ENCODE peak calls at places on chromosomes 13 and 19, in six cellular contexts. W is mesendoderm, V is ascending aorta, K is mesenchymal stem cell, A is Peyer's patch, I is upper lobe of right lung. O is an unnamed sample.

GRCh38 chr13:106530209-106530906 is 5.1 kb downstream of the EFNB2 start:
- DNase-seq in V (no peak), K (no peak), A (no peak), I (no peak), W (peak), O (no peak)

GRCh38 chr13:82772802-82773201 is 1109.5 kb downstream of the SLITRK1 start:
- DNase-seq in W (no peak), V (no peak), A (no peak), I (no peak), K (no peak), O (no peak)

GRCh38 chr13:61094865-61095264 is 320.8 kb downstream of the PCDH20 start:
- DNase-seq in K (no peak), I (no peak), A (no peak), V (no peak), W (peak), O (no peak)

GRCh38 chr13:83183439-83184149 is 698.7 kb downstream of the SLITRK1 start:
- DNase-seq in A (peak), V (no peak), I (no peak), K (no peak), W (peak), O (no peak)

GRCh38 chr19:56076413-56076998 is 44.6 kb downstream of the ZNF787 start:
- DNase-seq in I (no peak), V (no peak), K (peak), A (no peak), W (peak), O (peak)

GRCh38 chr13:29522044-29522685 is 73.3 kb downstream of the SLC7A1 start:
- DNase-seq in I (no peak), V (peak), K (peak), W (no peak), A (peak), O (no peak)

GRCh38 chr19:2315818-2316353 is 7.9 kb upstream of the LINGO3 start:
- DNase-seq in W (peak), A (peak), K (peak), I (peak), V (peak), O (no peak)

GRCh38 chr13:77860621-77861020 is 58.0 kb downstream of the EDNRB start:
- DNase-seq in V (no peak), I (no peak), W (no peak), K (peak), A (no peak), O (no peak)

GRCh38 chr13:103188688-103189326 is 122.6 kb upstream of the SLC10A2 start:
- DNase-seq in W (peak), V (no peak), K (peak), A (no peak), I (no peak), O (no peak)

GRCh38 chr19:38233740-38234251 is 9.8 kb upstream of the DPF1 start:
- DNase-seq in I (peak), K (peak), A (peak), V (peak), W (peak), O (peak)

GRCh38 chr13:34931572-34931971 is 10.5 kb upstream of the NBEA start:
- DNase-seq in K (no peak), V (no peak), A (no peak), I (no peak), W (no peak), O (no peak)

GRCh38 chr13:66888698-66889097 is 341.4 kb downstream of the PCDH9 start:
- DNase-seq in K (peak), I (no peak), V (no peak), W (no peak), A (no peak), O (no peak)

GRCh38 chr13:97194473-97194872 is 27.7 kb upstream of the MBNL2 start:
- DNase-seq in I (no peak), V (no peak), W (peak), A (no peak), K (no peak), O (no peak)

GRCh38 chr13:111051656-111052232 is 63.4 kb upstream of the ARHGEF7 start:
- DNase-seq in K (no peak), W (no peak), I (no peak), V (peak), A (no peak), O (no peak)

GRCh38 chr13:86486582-86486981 is 687.4 kb upstream of the SLITRK6 start:
- DNase-seq in W (no peak), V (no peak), I (no peak), K (no peak), A (no peak), O (no peak)

GRCh38 chr19:4035018-4035566 is 27.6 kb downstream of the PIAS4 start:
- DNase-seq in W (no peak), V (no peak), K (no peak), A (no peak), I (no peak), O (no peak)

GRCh38 chr13:66940113-66940512 is 290.0 kb downstream of the PCDH9 start:
- DNase-seq in K (no peak), A (no peak), I (no peak), V (no peak), W (no peak), O (no peak)

GRCh38 chr19:45179063-45179847 is 671 bp downstream of the BLOC1S3 start:
- DNase-seq in K (peak), V (no peak), A (peak), I (peak), W (no peak), O (peak)

GRCh38 chr13:21674271-21675009 is 3.6 kb downstream of the FGF9 start:
- DNase-seq in A (peak), K (no peak), W (peak), V (no peak), I (peak), O (no peak)

GRCh38 chr19:8387688-8388611 is 2.2 kb upstream of the RAB11B start:
- DNase-seq in V (no peak), W (no peak), A (no peak), I (no peak), K (peak), O (no peak)

GRCh38 chr19:50204081-50204428 is 633 bp downstream of the MYH14 start:
- DNase-seq in K (no peak), V (no peak), I (no peak), W (no peak), A (no peak), O (no peak)

GRCh38 chr19:39432677-39433025 is 3.1 kb downstream of the RPS16 start:
- DNase-seq in V (no peak), K (no peak), A (no peak), I (no peak), W (no peak), O (no peak)

GRCh38 chr19:3459965-3460582 is 20.3 kb downstream of the SMIM24 start:
- DNase-seq in W (no peak), I (no peak), K (no peak), V (peak), A (no peak), O (no peak)

GRCh38 chr13:40059540-40060232 is 404.2 kb downstream of the COG6 start:
- DNase-seq in I (no peak), W (no peak), A (no peak), V (no peak), K (no peak), O (no peak)

GRCh38 chr19:18373892-18374629 is 11.9 kb upstream of the GDF15 start:
- DNase-seq in W (peak), A (peak), K (peak), I (peak), V (peak), O (peak)

GRCh38 chr13:45921337-45921736 is 69.8 kb upstream of the SIAH3 start:
- DNase-seq in W (no peak), V (no peak), I (no peak), A (no peak), K (no peak), O (no peak)

GRCh38 chr19:51339313-51339686 is 2.6 kb downstream of the VSIG10L start:
- DNase-seq in A (no peak), W (peak), V (no peak), I (no peak), K (no peak), O (no peak)

GRCh38 chr19:17743874-17744273 is 7.4 kb upstream of the FCHO1 start:
- DNase-seq in V (no peak), I (no peak), K (peak), W (peak), A (no peak), O (no peak)

GRCh38 chr13:50127726-50128291 is 112.6 kb downstream of the KCNRG start:
- DNase-seq in K (no peak), A (no peak), W (peak), I (no peak), V (no peak), O (no peak)

GRCh38 chr19:5466814-5467291 is 11.6 kb downstream of the ZNRF4 start:
- DNase-seq in W (no peak), K (no peak), A (no peak), I (no peak), V (no peak), O (no peak)

GRCh38 chr19:51690359-51691121 is 2.6 kb upstream of the SPACA6 start:
- DNase-seq in I (peak), A (peak), W (peak), K (peak), V (peak), O (peak)

GRCh38 chr19:31334101-31334848 is 15.0 kb downstream of the TSHZ3 start:
- DNase-seq in I (no peak), K (peak), W (no peak), A (no peak), V (no peak), O (no peak)

GRCh38 chr13:95075506-95075905 is 225.7 kb downstream of the ABCC4 start:
- DNase-seq in K (no peak), W (no peak), V (no peak), A (no peak), I (no peak), O (no peak)

GRCh38 chr19:47564081-47564480 is 8.9 kb downstream of the ZNF541 start:
- DNase-seq in K (no peak), I (no peak), A (no peak), W (no peak), V (no peak), O (no peak)
- H3K27ac ChIP-seq in K (no peak), I (no peak), A (no peak), W (no peak), V (no peak), O (no peak)

DNA sequence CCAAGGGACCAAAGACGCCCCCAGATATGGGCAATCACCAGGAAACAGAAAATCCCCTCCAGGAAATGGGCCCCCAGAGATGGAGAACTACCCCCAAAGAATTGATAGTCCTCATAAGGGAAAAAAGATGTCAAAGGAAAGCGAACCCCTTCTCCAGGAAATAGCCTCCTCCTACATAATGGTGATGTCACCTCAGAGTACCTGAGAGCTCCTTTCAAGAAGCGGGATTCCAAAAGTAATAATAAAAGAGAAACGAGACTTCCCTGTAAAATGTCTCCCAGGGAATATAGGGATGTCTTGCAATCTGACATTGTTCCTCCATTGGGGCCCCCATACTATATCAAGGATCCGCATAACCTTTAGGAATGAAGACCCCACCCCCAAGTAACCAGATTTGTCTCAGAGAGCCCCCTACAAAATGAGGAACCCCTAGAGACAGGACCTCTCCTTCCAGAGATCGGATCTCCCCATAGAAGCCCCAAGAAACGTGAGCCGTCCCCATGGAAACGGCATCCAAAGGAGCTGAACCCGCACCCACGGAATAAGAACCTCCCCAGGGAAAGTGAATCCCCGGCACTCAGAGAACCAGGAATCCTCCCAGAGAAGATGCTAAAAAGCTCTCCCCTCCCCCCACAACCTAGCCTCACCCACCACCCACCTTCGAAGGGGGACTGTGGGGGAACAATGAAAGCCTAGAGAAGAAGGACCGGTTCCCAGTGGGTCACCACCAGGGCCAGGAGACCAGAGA is 909 bp downstream of the CDKN2D start:
- DNase-seq in W (peak), K (peak), V (no peak), A (no peak), I (no peak), O (no peak)
- H3K27ac ChIP-seq in W (no peak), K (no peak), V (peak), A (peak), I (peak), O (peak)

GRCh38 chr13:114013336-114013735 is 39.5 kb upstream of the C13orf46 start:
- DNase-seq in V (no peak), A (no peak), K (no peak), W (no peak), I (no peak), O (no peak)

GRCh38 chr13:114015608-114016295 is 41.9 kb upstream of the C13orf46 start:
- DNase-seq in I (peak), A (no peak), W (no peak), K (no peak), V (no peak), O (no peak)

GRCh38 chr13:114016321-114017027 is 42.6 kb upstream of the C13orf46 start:
- DNase-seq in V (no peak), A (no peak), I (no peak), K (no peak), W (no peak), O (no peak)

GRCh38 chr13:114013952-114014629 is 40.2 kb upstream of the C13orf46 start:
- DNase-seq in I (no peak), A (no peak), K (no peak), V (no peak), W (no peak), O (no peak)

GRCh38 chr13:114015111-114015551 is 41.3 kb upstream of the C13orf46 start:
- DNase-seq in V (no peak), K (no peak), W (no peak), I (no peak), A (no peak), O (no peak)
- H3K27ac ChIP-seq in V (no peak), K (no peak), W (no peak), I (no peak), A (no peak), O (no peak)

GRCh38 chr13:31587696-31588266 is 151.5 kb upstream of the RXFP2 start:
- DNase-seq in K (no peak), A (no peak), W (no peak), V (no peak), I (no peak), O (no peak)
- H3K27ac ChIP-seq in K (no peak), A (no peak), W (no peak), V (no peak), I (no peak), O (no peak)

GRCh38 chr19:15445807-15446376 is 3.9 kb downstream of the WIZ start:
- DNase-seq in W (no peak), I (no peak), V (no peak), K (no peak), A (no peak), O (no peak)
- H3K27ac ChIP-seq in W (no peak), I (no peak), V (peak), K (no peak), A (no peak), O (no peak)

GRCh38 chr19:19451429-19452240 is 46.2 kb downstream of the GATAD2A start:
- DNase-seq in W (no peak), V (no peak), I (no peak), A (no peak), K (no peak), O (no peak)

GRCh38 chr19:19453129-19453461 is 47.6 kb downstream of the GATAD2A start:
- DNase-seq in A (no peak), I (no peak), K (no peak), V (no peak), W (no peak), O (no peak)

GRCh38 chr19:19448238-19448544 is 42.7 kb downstream of the GATAD2A start:
- DNase-seq in A (no peak), V (no peak), K (no peak), W (no peak), I (peak), O (no peak)

GRCh38 chr19:19447536-19448237 is 42.2 kb downstream of the GATAD2A start:
- DNase-seq in W (no peak), V (no peak), K (no peak), A (peak), I (no peak), O (peak)

GRCh38 chr19:19452241-19453128 is 47.0 kb downstream of the GATAD2A start:
- DNase-seq in I (no peak), V (no peak), W (no peak), A (no peak), K (no peak), O (no peak)
- H3K27ac ChIP-seq in I (peak), V (no peak), W (no peak), A (no peak), K (no peak), O (peak)

GRCh38 chr13:33280923-33281322 is 4.6 kb downstream of the STARD13 start:
- DNase-seq in V (no peak), W (no peak), I (no peak), K (peak), A (no peak), O (no peak)
- H3K27ac ChIP-seq in V (no peak), W (no peak), I (no peak), K (peak), A (no peak), O (no peak)